ENCODE peak calls at places on chromosomes 13 and 19, in four cellular contexts. Y is aorta, J is AG08396, S is EL. L is an unnamed sample.

GRCh38 chr13:78610381-78610883 is 7.1 kb upstream of the POU4F1 start:
- DNase-seq in Y (no peak), J (no peak), S (no peak), L (no peak)

GRCh38 chr13:51175639-51176038 is 46.6 kb upstream of the FAM124A start:
- DNase-seq in Y (no peak), J (no peak), S (no peak), L (no peak)

GRCh38 chr13:41942462-41943094 is 18.3 kb downstream of the VWA8 start:
- DNase-seq in S (peak; percentile 52), J (peak; percentile 32), Y (no peak), L (peak; percentile 56)

GRCh38 chr13:59702269-59702668 is 461.5 kb downstream of the DIAPH3 start:
- DNase-seq in J (no peak), Y (no peak), S (no peak), L (no peak)

GRCh38 chr13:98509271-98510155 is 67.4 kb downstream of the STK24 start:
- DNase-seq in S (peak; percentile 92), Y (no peak), J (peak; percentile 79), L (peak; percentile 85)

GRCh38 chr13:47039106-47039505 is 142.3 kb upstream of the HTR2A start:
- DNase-seq in J (peak; percentile 29), S (peak; percentile 79), Y (no peak), L (no peak)

GRCh38 chr19:32676895-32677359 is 1.3 kb downstream of the RGS9BP start:
- DNase-seq in S (no peak), J (no peak), Y (no peak), L (no peak)

GRCh38 chr13:46544811-46545210 is 8.2 kb upstream of the LRCH1 start:
- DNase-seq in J (no peak), Y (no peak), S (no peak), L (no peak)

GRCh38 chr19:48695743-48696352 is at the start of gene FUT2:
- DNase-seq in J (no peak), S (no peak), Y (no peak), L (no peak)

GRCh38 chr19:8335343-8336071 is 7.6 kb downstream of the KANK3 start:
- DNase-seq in S (no peak), J (no peak), Y (no peak), L (no peak)

GRCh38 chr13:101917833-101918755 is 465.6 kb downstream of the ITGBL1 start:
- DNase-seq in S (no peak), J (peak; percentile 5), Y (peak; percentile 36), L (no peak)

GRCh38 chr13:36371185-36371584 is 25.0 kb upstream of the SPART start:
- DNase-seq in Y (no peak), J (no peak), S (no peak), L (no peak)

GRCh38 chr19:48752511-48753365 is at the start of gene FUT1:
- DNase-seq in S (peak; percentile 67), Y (peak; percentile 82), J (peak; percentile 66), L (peak; percentile 62)

GRCh38 chr19:43525836-43526771 is 897 bp downstream of the ETHE1 start:
- DNase-seq in J (no peak), Y (peak; percentile 78), S (peak; percentile 37), L (peak; percentile 20)

L was measured in lung microvascular endothelial cell.